ENCODE peak calls at places on chromosomes 12 and 14, in eight cellular contexts. One of them, this sample, is unnamed.

GRCh38 chr12:24560867-24561266 is 388.0 kb downstream of the BCAT1 start:
- DNase-seq in GM06990: no peak
- DNase-seq in tibial nerve: no peak
- DNase-seq in neural progenitor cell: peak; percentile 14
- DNase-seq in GM12865: no peak
- DNase-seq in tibial artery: peak; percentile 67
- DNase-seq in kidney: no peak
- DNase-seq in fibroblast of lung: no peak
- DNase-seq in this sample: peak; percentile 5

GRCh38 chr12:110317921-110318320 is 36.9 kb downstream of the ATP2A2 start:
- DNase-seq in GM12865: no peak
- DNase-seq in neural progenitor cell: no peak
- DNase-seq in kidney: no peak
- DNase-seq in fibroblast of lung: peak; percentile 88
- DNase-seq in tibial artery: no peak
- DNase-seq in tibial nerve: no peak
- DNase-seq in GM06990: no peak
- DNase-seq in this sample: peak; percentile 74

GRCh38 chr12:3315201-3315661 is 175.8 kb upstream of the PRMT8 start:
- DNase-seq in fibroblast of lung: peak; percentile 78
- DNase-seq in tibial artery: no peak
- DNase-seq in tibial nerve: peak; percentile 68
- DNase-seq in GM06990: no peak
- DNase-seq in kidney: peak; percentile 84
- DNase-seq in neural progenitor cell: no peak
- DNase-seq in GM12865: no peak
- DNase-seq in this sample: peak; percentile 70

GRCh38 chr14:65173973-65174693 is 71.8 kb upstream of the MAX start:
- DNase-seq in tibial artery: no peak
- DNase-seq in GM06990: no peak
- DNase-seq in tibial nerve: no peak
- DNase-seq in fibroblast of lung: no peak
- DNase-seq in neural progenitor cell: peak; percentile 81
- DNase-seq in kidney: no peak
- DNase-seq in GM12865: no peak
- DNase-seq in this sample: no peak

GRCh38 chr14:53380041-53380440 is 226.9 kb upstream of the DDHD1 start:
- DNase-seq in kidney: no peak
- DNase-seq in GM06990: no peak
- DNase-seq in neural progenitor cell: no peak
- DNase-seq in tibial artery: no peak
- DNase-seq in tibial nerve: no peak
- DNase-seq in fibroblast of lung: no peak
- DNase-seq in GM12865: no peak
- DNase-seq in this sample: no peak

GRCh38 chr12:113478351-113479011 is 6.8 kb upstream of the LHX5 start:
- DNase-seq in tibial artery: no peak
- DNase-seq in neural progenitor cell: peak; percentile 72
- DNase-seq in GM12865: no peak
- DNase-seq in kidney: no peak
- DNase-seq in fibroblast of lung: no peak
- DNase-seq in GM06990: no peak
- DNase-seq in tibial nerve: no peak
- DNase-seq in this sample: no peak

GRCh38 chr12:91877461-91878230 is 268.0 kb downstream of the BTG1 start:
- DNase-seq in kidney: no peak
- DNase-seq in GM06990: no peak
- DNase-seq in GM12865: peak; percentile 10
- DNase-seq in tibial artery: no peak
- DNase-seq in fibroblast of lung: no peak
- DNase-seq in tibial nerve: no peak
- DNase-seq in neural progenitor cell: no peak
- DNase-seq in this sample: no peak

GRCh38 chr12:84455598-84455997 is 457.0 kb downstream of the SLC6A15 start:
- DNase-seq in neural progenitor cell: no peak
- DNase-seq in GM06990: no peak
- DNase-seq in fibroblast of lung: no peak
- DNase-seq in tibial artery: no peak
- DNase-seq in GM12865: no peak
- DNase-seq in tibial nerve: no peak
- DNase-seq in kidney: no peak
- DNase-seq in this sample: no peak

GRCh38 chr14:61616524-61617185 is 78.7 kb upstream of the HIF1A start:
- DNase-seq in tibial nerve: no peak
- DNase-seq in GM06990: no peak
- DNase-seq in tibial artery: no peak
- DNase-seq in neural progenitor cell: no peak
- DNase-seq in kidney: no peak
- DNase-seq in GM12865: no peak
- DNase-seq in fibroblast of lung: peak; percentile 95
- DNase-seq in this sample: peak; percentile 88

GRCh38 chr14:74619672-74620131 is 7.7 kb upstream of the LTBP2 start:
- DNase-seq in GM12865: no peak
- DNase-seq in neural progenitor cell: no peak
- DNase-seq in kidney: peak; percentile 91
- DNase-seq in tibial nerve: peak; percentile 88
- DNase-seq in fibroblast of lung: peak; percentile 99
- DNase-seq in tibial artery: peak; percentile 96
- DNase-seq in GM06990: no peak
- DNase-seq in this sample: peak; percentile 98

GRCh38 chr12:5589055-5589454 is 157.1 kb downstream of the NTF3 start:
- DNase-seq in tibial artery: no peak
- DNase-seq in fibroblast of lung: no peak
- DNase-seq in kidney: no peak
- DNase-seq in GM06990: no peak
- DNase-seq in GM12865: no peak
- DNase-seq in tibial nerve: no peak
- DNase-seq in neural progenitor cell: no peak
- DNase-seq in this sample: no peak

DNA sequence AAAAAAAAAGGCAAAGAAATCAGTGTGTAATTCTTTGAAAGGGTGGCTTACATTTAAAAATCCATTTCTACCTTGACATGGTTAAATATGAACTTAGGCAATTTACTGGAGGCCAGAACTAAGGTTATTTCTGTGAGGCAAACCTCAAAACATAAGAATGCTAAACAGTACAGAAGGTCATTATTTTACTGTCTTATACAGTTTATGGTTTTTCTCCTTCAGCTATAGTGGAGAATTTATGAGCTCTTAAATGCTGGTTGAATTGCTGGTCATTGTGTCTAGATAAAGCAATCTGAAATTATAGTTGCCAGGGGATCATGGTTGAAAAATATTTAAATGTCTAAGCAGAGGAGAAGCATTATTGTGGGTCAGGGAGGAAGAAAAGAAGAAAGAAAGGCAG is 70.5 kb downstream of the TRIM9 start:
- DNase-seq in fibroblast of lung: no peak
- DNase-seq in kidney: no peak
- DNase-seq in tibial nerve: no peak
- DNase-seq in neural progenitor cell: no peak
- DNase-seq in GM12865: no peak
- DNase-seq in tibial artery: no peak
- DNase-seq in GM06990: no peak
- DNase-seq in this sample: no peak
- H3K4me3 ChIP-seq in fibroblast of lung: no peak overlapping the region
- H3K4me3 ChIP-seq in kidney: no peak overlapping the region
- H3K4me3 ChIP-seq in tibial nerve: no peak overlapping the region
- H3K4me3 ChIP-seq in neural progenitor cell: no peak overlapping the region
- H3K4me3 ChIP-seq in GM12865: no peak overlapping the region
- H3K4me3 ChIP-seq in tibial artery: no peak overlapping the region
- H3K4me3 ChIP-seq in GM06990: no peak overlapping the region
- H3K4me3 ChIP-seq in this sample: no peak overlapping the region

DNA sequence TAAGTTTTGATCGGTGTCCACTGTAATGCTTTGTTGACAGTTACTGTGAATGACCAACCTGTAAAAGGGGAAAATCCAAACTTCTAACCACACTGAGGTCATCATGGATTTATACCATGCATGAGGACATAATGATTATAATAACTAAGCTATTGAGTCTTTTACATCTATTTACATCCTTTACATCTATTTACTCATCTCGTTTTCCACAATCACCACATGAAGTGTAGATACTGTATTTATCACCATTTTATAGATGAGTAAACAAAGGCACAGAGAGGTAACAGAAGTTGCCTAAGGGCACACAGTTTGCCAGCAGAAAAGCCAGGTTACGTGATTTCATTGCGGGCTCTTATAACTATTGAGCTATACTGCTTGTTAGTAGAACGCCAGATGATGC is 27.9 kb upstream of the EID3 start:
- DNase-seq in GM06990: no peak
- DNase-seq in GM12865: no peak
- DNase-seq in fibroblast of lung: no peak
- DNase-seq in neural progenitor cell: no peak
- DNase-seq in tibial nerve: no peak
- DNase-seq in kidney: no peak
- DNase-seq in tibial artery: no peak
- DNase-seq in this sample: no peak
- TF ChIP-seq CTCF in GM06990: no peak
- TF ChIP-seq CTCF in GM12865: no peak
- TF ChIP-seq CTCF in fibroblast of lung: no peak
- TF ChIP-seq CTCF in neural progenitor cell: no peak
- TF ChIP-seq CTCF in tibial nerve: no peak
- TF ChIP-seq CTCF in kidney: no peak
- TF ChIP-seq CTCF in tibial artery: no peak
- TF ChIP-seq CTCF in this sample: no peak

GRCh38 chr12:7128681-7129593 is at the start of gene RBP5:
- DNase-seq in tibial artery: no peak
- DNase-seq in neural progenitor cell: no peak
- DNase-seq in GM06990: no peak
- DNase-seq in fibroblast of lung: no peak
- DNase-seq in kidney: peak; percentile 82
- DNase-seq in tibial nerve: no peak
- DNase-seq in GM12865: no peak
- DNase-seq in this sample: peak; percentile 17

GRCh38 chr12:7130791-7131501 is 775 bp downstream of the CLSTN3 start:
- DNase-seq in GM06990: peak; percentile 39
- DNase-seq in GM12865: peak; percentile 65
- DNase-seq in tibial artery: no peak
- DNase-seq in tibial nerve: peak; percentile 34
- DNase-seq in neural progenitor cell: peak; percentile 83
- DNase-seq in kidney: peak; percentile 90
- DNase-seq in fibroblast of lung: peak; percentile 59
- DNase-seq in this sample: peak; percentile 46

GRCh38 chr12:7130537-7130790 is 293 bp downstream of the CLSTN3 start:
- DNase-seq in fibroblast of lung: no peak
- DNase-seq in tibial nerve: no peak
- DNase-seq in tibial artery: no peak
- DNase-seq in kidney: no peak
- DNase-seq in GM06990: no peak
- DNase-seq in GM12865: no peak
- DNase-seq in neural progenitor cell: no peak
- DNase-seq in this sample: no peak

GRCh38 chr12:7129647-7130536 is at the start of gene CLSTN3:
- DNase-seq in neural progenitor cell: peak; percentile 92
- DNase-seq in fibroblast of lung: peak; percentile 81
- DNase-seq in GM12865: peak; percentile 91
- DNase-seq in GM06990: peak; percentile 88
- DNase-seq in kidney: peak; percentile 94
- DNase-seq in tibial nerve: peak; percentile 75
- DNase-seq in tibial artery: peak; percentile 89
- DNase-seq in this sample: peak; percentile 66

GRCh38 chr12:7131502-7131866 is 1.3 kb downstream of the CLSTN3 start:
- DNase-seq in GM06990: no peak
- DNase-seq in GM12865: peak; percentile 47
- DNase-seq in tibial nerve: no peak
- DNase-seq in kidney: no peak
- DNase-seq in fibroblast of lung: no peak
- DNase-seq in tibial artery: no peak
- DNase-seq in neural progenitor cell: peak; percentile 31
- DNase-seq in this sample: no peak
- H3K4me3 ChIP-seq in GM06990: no peak overlapping the region
- H3K4me3 ChIP-seq in GM12865: peak overlapping the region; percentile 76
- H3K4me3 ChIP-seq in tibial nerve: no peak overlapping the region
- H3K4me3 ChIP-seq in kidney: peak overlapping the region; percentile 91
- H3K4me3 ChIP-seq in fibroblast of lung: peak overlapping the region; percentile 68
- H3K4me3 ChIP-seq in tibial artery: no peak overlapping the region
- H3K4me3 ChIP-seq in neural progenitor cell: peak overlapping the region; percentile 95
- H3K4me3 ChIP-seq in this sample: peak overlapping the region; percentile 67

GRCh38 chr12:122887817-122888212 is 8.1 kb downstream of the VPS37B start:
- DNase-seq in neural progenitor cell: no peak
- DNase-seq in tibial nerve: no peak
- DNase-seq in tibial artery: no peak
- DNase-seq in GM12865: no peak
- DNase-seq in kidney: no peak
- DNase-seq in fibroblast of lung: no peak
- DNase-seq in GM06990: no peak
- DNase-seq in this sample: no peak

GRCh38 chr12:122886851-122887816 is 8.8 kb downstream of the VPS37B start:
- DNase-seq in GM12865: peak; percentile 84
- DNase-seq in neural progenitor cell: peak; percentile 52
- DNase-seq in tibial artery: no peak
- DNase-seq in tibial nerve: no peak
- DNase-seq in kidney: no peak
- DNase-seq in GM06990: peak; percentile 73
- DNase-seq in fibroblast of lung: peak; percentile 89
- DNase-seq in this sample: peak; percentile 70

GRCh38 chr12:122891661-122892525 is 4.0 kb downstream of the VPS37B start:
- DNase-seq in kidney: no peak
- DNase-seq in neural progenitor cell: peak; percentile 64
- DNase-seq in GM12865: no peak
- DNase-seq in tibial nerve: no peak
- DNase-seq in fibroblast of lung: peak; percentile 85
- DNase-seq in tibial artery: no peak
- DNase-seq in GM06990: no peak
- DNase-seq in this sample: peak; percentile 78

GRCh38 chr12:122888232-122888752 is 7.6 kb downstream of the VPS37B start:
- DNase-seq in GM12865: peak; percentile 62
- DNase-seq in GM06990: no peak
- DNase-seq in kidney: peak; percentile 80
- DNase-seq in fibroblast of lung: peak; percentile 82
- DNase-seq in neural progenitor cell: peak; percentile 26
- DNase-seq in tibial artery: no peak
- DNase-seq in tibial nerve: no peak
- DNase-seq in this sample: peak; percentile 80

DNA sequence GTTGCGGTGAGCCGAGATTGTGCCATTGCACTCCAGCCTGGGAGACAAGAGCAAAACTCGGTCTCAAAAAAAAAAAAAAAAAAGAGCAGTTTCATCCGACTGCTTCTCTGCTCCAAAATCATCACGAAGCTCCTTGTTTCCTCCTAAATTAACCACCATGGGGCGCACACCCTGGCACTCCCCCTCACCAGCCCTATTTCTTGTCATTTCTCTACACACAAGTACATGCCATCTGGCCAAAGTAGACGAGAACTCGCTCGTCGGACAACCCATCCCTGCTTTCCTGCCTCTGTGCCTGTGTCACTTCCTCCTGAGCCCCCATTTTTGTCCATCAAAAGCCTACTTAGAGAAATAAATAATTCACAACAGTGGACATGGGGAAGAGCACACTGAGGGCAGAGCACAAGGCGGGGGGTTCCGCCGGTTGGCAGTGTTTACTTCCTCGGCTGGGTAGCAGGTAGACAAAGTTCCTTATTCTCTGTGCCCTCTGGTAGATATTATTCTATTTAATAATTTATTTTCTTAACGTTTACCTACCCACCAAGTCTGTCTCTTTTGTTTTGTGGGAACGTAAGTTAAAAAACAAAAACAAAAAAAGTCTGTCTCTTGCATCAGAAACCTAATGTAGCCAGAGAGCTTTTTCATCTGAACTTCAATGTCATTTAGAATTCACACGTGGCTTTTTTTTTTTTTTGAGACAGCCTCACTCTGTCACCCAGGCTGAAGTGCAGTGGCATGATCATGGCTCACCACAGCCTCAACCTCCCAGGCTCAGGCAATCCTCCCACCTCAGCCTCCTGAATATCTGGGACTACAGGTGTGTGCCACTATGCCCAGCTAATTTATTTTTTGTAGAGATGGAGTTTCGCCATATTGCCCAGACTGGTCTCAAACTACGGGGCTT is 6.0 kb downstream of the VPS37B start:
- DNase-seq in GM12865: no peak
- DNase-seq in fibroblast of lung: no peak
- DNase-seq in GM06990: no peak
- DNase-seq in tibial nerve: no peak
- DNase-seq in neural progenitor cell: no peak
- DNase-seq in tibial artery: no peak
- DNase-seq in kidney: no peak
- DNase-seq in this sample: no peak
- TF ChIP-seq CTCF in GM12865: no peak
- TF ChIP-seq CTCF in fibroblast of lung: no peak
- TF ChIP-seq CTCF in GM06990: no peak
- TF ChIP-seq CTCF in tibial nerve: no peak
- TF ChIP-seq CTCF in neural progenitor cell: no peak
- TF ChIP-seq CTCF in tibial artery: no peak
- TF ChIP-seq CTCF in kidney: no peak
- TF ChIP-seq CTCF in this sample: no peak

This sample was measured in cardiac fibroblast.